ENCODE peak calls at places on chromosomes 13 and 19, in four cellular contexts. F is upper lobe of right lung, C is tibial artery, N is endothelial cell of umbilical vein. L is an unnamed sample.

GRCh38 chr13:74217816-74218215 is 83.6 kb upstream of the KLF12 start:
- DNase-seq in F (no peak), C (no peak), N (no peak), L (no peak)

GRCh38 chr13:43111887-43112400 is 88.6 kb downstream of the DNAJC15 start:
- DNase-seq in F (no peak), C (no peak), N (peak; percentile 47), L (peak; percentile 38)

GRCh38 chr13:98650376-98651107 is 73.6 kb upstream of the STK24 start:
- DNase-seq in F (no peak), C (no peak), N (no peak), L (no peak)

GRCh38 chr13:85266331-85266730 is 532.9 kb downstream of the SLITRK6 start:
- DNase-seq in F (no peak), C (no peak), N (no peak), L (no peak)

GRCh38 chr13:22235285-22235949 is 564.5 kb downstream of the FGF9 start:
- DNase-seq in F (no peak), C (no peak), N (no peak), L (no peak)

GRCh38 chr19:36201684-36202083 is 12.8 kb downstream of the ZNF565 start:
- DNase-seq in F (no peak), C (no peak), N (no peak), L (no peak)

GRCh38 chr13:44022196-44022595 is 142.5 kb downstream of the LACC1 start:
- DNase-seq in F (no peak), C (no peak), N (no peak), L (no peak)

GRCh38 chr13:80276371-80277289 is 64.3 kb downstream of the SPRY2 start:
- DNase-seq in F (no peak), C (no peak), N (peak; percentile 79), L (peak; percentile 95)

GRCh38 chr13:33284916-33285315 is 639 bp downstream of the STARD13 start:
- DNase-seq in F (no peak), C (no peak), N (peak; percentile 62), L (no peak)

GRCh38 chr13:33287142-33287882 is 1.8 kb upstream of the STARD13 start:
- DNase-seq in F (no peak), C (no peak), N (no peak), L (no peak)

GRCh38 chr13:33284016-33284415 is 1.5 kb downstream of the STARD13 start:
- DNase-seq in F (no peak), C (no peak), N (peak; percentile 90), L (no peak)

GRCh38 chr13:33286143-33286542 is 588 bp upstream of the STARD13 start:
- DNase-seq in F (no peak), C (no peak), N (no peak), L (no peak)

DNA sequence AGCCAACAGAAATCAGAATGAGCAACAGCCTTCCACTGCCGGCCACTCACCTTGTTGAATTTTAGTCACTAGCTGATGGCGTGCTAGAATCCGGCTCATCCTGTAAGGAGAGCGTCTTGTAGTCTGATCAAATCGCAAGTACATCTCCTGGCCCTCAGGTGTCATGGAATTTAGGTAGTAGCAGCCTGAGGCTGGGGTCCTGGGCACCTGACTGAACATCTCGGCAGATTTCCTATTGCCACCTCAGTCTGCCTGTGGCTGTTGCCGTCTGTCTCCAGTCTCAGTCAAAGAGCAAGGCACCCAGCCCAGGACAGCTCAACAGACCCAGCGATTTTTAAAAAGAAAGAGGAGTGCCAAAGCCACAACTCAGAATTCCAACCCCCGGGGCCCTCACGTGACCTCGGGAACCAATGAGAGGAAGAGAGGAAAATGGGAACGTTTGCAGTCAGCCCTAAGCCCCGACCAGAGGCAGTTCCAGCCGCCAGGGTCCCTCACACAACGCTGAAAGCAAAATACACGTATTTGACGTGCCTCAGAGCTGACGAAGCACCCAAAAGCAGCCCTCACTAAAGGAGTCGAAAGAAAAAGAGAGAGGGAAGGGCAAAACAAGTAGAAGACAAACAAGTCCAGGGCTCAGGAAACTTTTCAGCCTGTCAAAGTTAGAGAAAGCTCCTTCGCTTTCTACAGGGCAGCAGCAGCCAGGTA is at the start of gene STARD13:
- DNase-seq in F (peak; percentile 92), C (peak; percentile 98), N (peak; percentile 98), L (peak; percentile 98)
- TF ChIP-seq CTCF in F (peak; percentile 43), C (peak; percentile 45), N (peak; percentile 49), L (peak; percentile 53)

GRCh38 chr13:30292325-30292724 is 15.0 kb downstream of the KATNAL1 start:
- DNase-seq in F (no peak), C (no peak), N (no peak), L (no peak)
- H3K27ac ChIP-seq in F (no peak overlapping the region), C (no peak overlapping the region), N (no peak overlapping the region), L (no peak overlapping the region)

DNA sequence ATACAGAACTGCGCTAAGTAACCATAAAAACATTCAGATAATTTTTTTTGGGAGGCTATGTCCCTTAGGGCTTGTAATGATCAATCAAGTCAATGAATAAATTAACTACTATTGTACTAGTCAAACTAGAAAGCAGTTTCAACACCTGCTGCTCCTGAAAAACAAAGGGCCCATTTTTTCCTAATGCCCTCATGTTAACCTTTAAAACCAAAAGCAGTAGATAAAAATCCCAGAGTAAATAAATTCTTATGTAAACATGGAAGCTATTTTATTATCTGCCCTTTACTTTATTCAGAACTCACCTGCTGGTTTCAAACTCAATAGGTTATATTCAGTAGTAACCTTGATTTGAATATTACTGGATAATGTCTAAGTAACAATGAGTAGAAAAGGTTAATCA is 159.5 kb upstream of the STARD13 start:
- DNase-seq in F (no peak), C (no peak), N (no peak), L (no peak)
- H3K4me1 ChIP-seq in F (no peaks in the 10 kb centered on the region), C (no peaks in the 10 kb centered on the region), N (no peaks in the 10 kb centered on the region), L (peaks cover 22% of the 10 kb centered on the region)

DNA sequence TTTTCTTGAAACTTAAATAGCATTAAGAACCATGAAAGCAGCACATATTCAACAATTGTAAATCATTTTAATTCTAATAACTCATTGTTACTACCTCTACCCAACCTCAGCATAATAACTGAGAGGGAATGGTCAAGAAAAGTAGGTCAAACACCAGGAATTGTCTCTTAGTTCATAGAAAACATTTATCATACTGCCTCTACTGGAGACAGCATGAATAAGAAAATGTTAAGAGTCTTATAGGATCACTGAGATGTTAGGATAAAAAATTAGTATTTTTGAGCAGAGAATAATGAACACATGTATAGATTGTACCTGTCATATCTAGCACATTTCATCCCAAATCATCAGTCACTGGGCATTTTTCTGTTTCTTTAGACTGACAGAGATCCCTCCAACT is 515.3 kb downstream of the PCDH9 start:
- DNase-seq in F (no peak), C (no peak), N (no peak), L (no peak)
- TF ChIP-seq CTCF in F (no peak), C (no peak), N (peak; percentile 8), L (peak; percentile 36)

DNA sequence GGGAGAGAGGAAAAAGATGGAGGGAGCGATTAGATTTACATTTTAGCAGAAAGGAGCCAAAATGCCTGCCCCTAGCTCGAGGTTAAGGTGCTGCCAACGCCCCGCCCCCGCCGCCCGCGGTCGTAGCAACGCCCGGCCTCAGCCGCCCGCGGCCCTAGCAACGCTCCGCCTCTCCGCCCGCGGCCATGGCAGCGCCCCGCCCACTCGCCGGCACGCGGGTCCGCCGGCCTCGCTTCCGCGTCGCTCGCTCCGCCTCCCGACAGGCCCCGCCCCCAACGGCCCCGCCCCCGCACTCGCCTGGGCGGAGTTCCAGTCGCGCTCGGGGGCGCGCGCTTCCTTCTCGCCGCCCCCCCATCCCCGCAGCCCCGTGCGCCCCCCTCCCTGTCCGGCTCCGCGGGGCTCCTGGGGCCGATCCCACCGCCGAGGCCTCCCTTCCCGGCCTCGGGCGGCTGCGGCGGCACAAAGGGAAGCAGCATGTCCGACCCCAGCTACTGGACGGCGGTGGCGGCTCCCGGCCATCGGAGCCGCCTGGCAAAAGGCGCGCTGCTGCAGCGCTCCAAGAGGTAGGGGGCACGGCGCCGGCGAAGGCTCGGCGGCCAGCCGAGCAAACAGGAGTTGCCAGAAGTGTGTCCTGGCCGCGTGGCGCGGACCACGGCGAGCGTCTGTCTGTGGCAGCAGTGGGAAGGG is 20.3 kb downstream of the MAST3 start:
- DNase-seq in F (peak; percentile 97), C (peak; percentile 92), N (peak; percentile 83), L (peak; percentile 91)
- H3K27ac ChIP-seq in F (peak overlapping the region; percentile 47), C (peak overlapping the region; percentile 68), N (no peak overlapping the region), L (peak overlapping the region; percentile 59)

GRCh38 chr19:41304706-41305483 is 5.1 kb upstream of the CCDC97 start:
- DNase-seq in F (peak; percentile 21), C (no peak), N (no peak), L (no peak)
- H3K4me1 ChIP-seq in F (peaks cover 40% of the 10 kb centered on the region), C (peaks cover 27% of the 10 kb centered on the region), N (peaks cover 35% of the 10 kb centered on the region), L (peaks cover 12% of the 10 kb centered on the region)

DNA sequence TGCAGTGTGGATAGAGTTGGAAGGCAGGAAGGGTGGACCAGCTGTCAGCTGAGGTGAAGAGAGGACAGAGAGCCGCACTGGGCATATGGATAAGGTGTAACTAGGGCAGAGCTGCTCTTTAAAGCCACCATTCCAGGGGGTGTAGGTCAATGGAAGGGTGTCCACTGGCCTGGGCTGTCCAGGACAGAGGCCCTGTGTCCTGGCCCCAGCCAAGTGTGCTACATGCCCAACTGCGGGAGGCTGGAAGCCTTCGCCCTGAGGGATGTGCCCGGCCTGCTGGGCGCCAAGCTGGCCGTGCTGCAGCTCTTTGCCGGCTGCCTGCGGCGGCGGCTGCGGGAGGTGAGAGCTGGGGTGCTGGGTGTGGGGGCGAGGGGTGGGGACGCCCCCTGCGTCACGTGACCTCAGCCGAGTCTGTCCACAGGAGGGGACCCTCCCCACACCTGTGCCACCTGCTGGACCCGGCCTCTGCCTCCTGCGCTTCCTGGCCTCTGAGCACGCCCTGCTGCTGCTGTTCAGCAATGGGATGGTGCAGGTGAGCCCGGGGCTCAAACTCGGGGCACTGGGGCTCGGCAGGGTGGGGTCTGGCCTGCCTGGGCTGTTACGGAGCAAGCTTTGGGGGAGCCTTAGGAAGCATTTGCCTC is 9.8 kb downstream of the PLK5 start:
- DNase-seq in F (no peak), C (no peak), N (no peak), L (no peak)
- TF ChIP-seq CTCF in F (no peak), C (no peak), N (no peak), L (no peak)

GRCh38 chr13:110650436-110650835 is 35.1 kb downstream of the NAXD start:
- DNase-seq in F (no peak), C (no peak), N (no peak), L (no peak)

GRCh38 chr13:110652755-110653154 is 37.4 kb downstream of the NAXD start:
- DNase-seq in F (no peak), C (no peak), N (no peak), L (no peak)

GRCh38 chr13:110652231-110652730 is 36.9 kb downstream of the NAXD start:
- DNase-seq in F (no peak), C (no peak), N (no peak), L (no peak)

GRCh38 chr13:110651271-110651670 is 35.9 kb downstream of the NAXD start:
- DNase-seq in F (no peak), C (no peak), N (no peak), L (no peak)

GRCh38 chr13:110651726-110652230 is 36.4 kb downstream of the NAXD start:
- DNase-seq in F (no peak), C (no peak), N (no peak), L (no peak)
- H3K27ac ChIP-seq in F (no peak overlapping the region), C (no peak overlapping the region), N (no peak overlapping the region), L (no peak overlapping the region)

L was measured in A673.